ENCODE peak calls at places on chromosome 22, in four cellular contexts. One of them, this sample, is unnamed.

GRCh38 chr22:19710020-19710768 is 4.1 kb upstream of the SEPTIN5 start:
- DNase-seq in WTC11: no peak
- DNase-seq in choroid plexus epithelial cell: no peak
- DNase-seq in mammary epithelial cell: no peak
- DNase-seq in this sample: no peak

GRCh38 chr22:22877523-22878210 is 9.9 kb upstream of the IGLL5 start:
- DNase-seq in mammary epithelial cell: peak
- DNase-seq in WTC11: peak
- DNase-seq in choroid plexus epithelial cell: peak
- DNase-seq in this sample: peak

GRCh38 chr22:42313804-42314581 is 43.5 kb upstream of the TCF20 start:
- DNase-seq in WTC11: peak
- DNase-seq in choroid plexus epithelial cell: peak
- DNase-seq in mammary epithelial cell: peak
- DNase-seq in this sample: peak

GRCh38 chr22:41534219-41534618 is 10.1 kb downstream of the POLR3H start:
- DNase-seq in choroid plexus epithelial cell: no peak
- DNase-seq in mammary epithelial cell: no peak
- DNase-seq in WTC11: no peak
- DNase-seq in this sample: no peak

GRCh38 chr22:35313311-35314121 is 13.8 kb downstream of the TOM1 start:
- DNase-seq in mammary epithelial cell: peak
- DNase-seq in choroid plexus epithelial cell: peak
- DNase-seq in WTC11: no peak
- DNase-seq in this sample: peak

GRCh38 chr22:46233231-46233630 is 16.9 kb downstream of the CDPF1 start:
- DNase-seq in WTC11: no peak
- DNase-seq in mammary epithelial cell: peak
- DNase-seq in choroid plexus epithelial cell: peak
- DNase-seq in this sample: no peak

GRCh38 chr22:50227588-50228215 is 17.1 kb downstream of the TUBGCP6 start:
- DNase-seq in choroid plexus epithelial cell: no peak
- DNase-seq in WTC11: no peak
- DNase-seq in mammary epithelial cell: no peak
- DNase-seq in this sample: no peak

GRCh38 chr22:35150163-35151107 is 84.5 kb downstream of the ISX start:
- DNase-seq in WTC11: peak
- DNase-seq in mammary epithelial cell: peak
- DNase-seq in choroid plexus epithelial cell: peak
- DNase-seq in this sample: peak

GRCh38 chr22:45578524-45579147 is 76.0 kb downstream of the FBLN1 start:
- DNase-seq in WTC11: no peak
- DNase-seq in mammary epithelial cell: no peak
- DNase-seq in choroid plexus epithelial cell: no peak
- DNase-seq in this sample: no peak

GRCh38 chr22:35352214-35353111 is 28.4 kb upstream of the HMOX1 start:
- DNase-seq in mammary epithelial cell: no peak
- DNase-seq in WTC11: peak
- DNase-seq in choroid plexus epithelial cell: no peak
- DNase-seq in this sample: peak

GRCh38 chr22:30017375-30017774 is 62.9 kb upstream of the HORMAD2 start:
- DNase-seq in choroid plexus epithelial cell: peak
- DNase-seq in WTC11: no peak
- DNase-seq in mammary epithelial cell: no peak
- DNase-seq in this sample: no peak

GRCh38 chr22:23431337-23432072 is 148.6 kb downstream of the IGLL1 start:
- DNase-seq in choroid plexus epithelial cell: peak
- DNase-seq in mammary epithelial cell: no peak
- DNase-seq in WTC11: no peak
- DNase-seq in this sample: peak

GRCh38 chr22:17411213-17411612 is 42.0 kb downstream of the CECR2 start:
- DNase-seq in mammary epithelial cell: no peak
- DNase-seq in choroid plexus epithelial cell: peak
- DNase-seq in WTC11: no peak
- DNase-seq in this sample: no peak

GRCh38 chr22:43829904-43830851 is 18.1 kb upstream of the EFCAB6 start:
- DNase-seq in choroid plexus epithelial cell: peak
- DNase-seq in mammary epithelial cell: no peak
- DNase-seq in WTC11: no peak
- DNase-seq in this sample: no peak

GRCh38 chr22:48577014-48577690 is 1250.5 kb downstream of the BRD1 start:
- DNase-seq in choroid plexus epithelial cell: no peak
- DNase-seq in WTC11: peak
- DNase-seq in mammary epithelial cell: no peak
- DNase-seq in this sample: peak
- TF ChIP-seq CTCF in choroid plexus epithelial cell: no peak
- TF ChIP-seq CTCF in WTC11: peak
- TF ChIP-seq CTCF in mammary epithelial cell: no peak
- TF ChIP-seq CTCF in this sample: peak

DNA sequence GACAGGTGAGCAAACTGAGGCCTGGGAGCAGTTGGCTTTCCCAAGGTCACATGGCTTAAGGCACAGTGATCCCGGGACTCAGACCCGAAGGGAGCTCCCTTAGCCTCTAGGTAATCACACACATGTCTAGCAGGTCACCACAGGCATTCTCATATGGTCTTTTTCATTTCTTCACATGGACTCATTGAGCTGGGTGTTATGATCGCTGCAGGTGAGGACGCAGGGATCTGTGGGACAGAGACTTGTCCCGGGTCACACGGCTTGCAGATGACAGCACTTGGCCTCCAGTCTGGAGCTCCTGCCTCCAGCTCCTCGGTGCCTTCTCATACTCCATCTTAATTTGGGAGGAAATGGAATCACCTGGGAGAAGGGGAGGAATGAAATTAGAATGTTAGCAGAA is 23.6 kb upstream of the CACNG2 start:
- DNase-seq in choroid plexus epithelial cell: no peak
- DNase-seq in mammary epithelial cell: no peak
- DNase-seq in WTC11: no peak
- DNase-seq in this sample: no peak
- TF ChIP-seq CTCF in choroid plexus epithelial cell: no peak
- TF ChIP-seq CTCF in mammary epithelial cell: no peak
- TF ChIP-seq CTCF in WTC11: no peak
- TF ChIP-seq CTCF in this sample: no peak

GRCh38 chr22:38724926-38725571 is 19.3 kb downstream of the GTPBP1 start:
- DNase-seq in choroid plexus epithelial cell: peak
- DNase-seq in WTC11: no peak
- DNase-seq in mammary epithelial cell: peak
- DNase-seq in this sample: no peak
- TF ChIP-seq CTCF in choroid plexus epithelial cell: peak
- TF ChIP-seq CTCF in WTC11: peak
- TF ChIP-seq CTCF in mammary epithelial cell: peak
- TF ChIP-seq CTCF in this sample: peak

GRCh38 chr22:21450320-21450831 is 16.8 kb upstream of the TMEM191C start:
- DNase-seq in WTC11: peak
- DNase-seq in mammary epithelial cell: no peak
- DNase-seq in choroid plexus epithelial cell: no peak
- DNase-seq in this sample: no peak
- TF ChIP-seq CTCF in WTC11: no peak
- TF ChIP-seq CTCF in mammary epithelial cell: no peak
- TF ChIP-seq CTCF in choroid plexus epithelial cell: no peak
- TF ChIP-seq CTCF in this sample: peak

DNA sequence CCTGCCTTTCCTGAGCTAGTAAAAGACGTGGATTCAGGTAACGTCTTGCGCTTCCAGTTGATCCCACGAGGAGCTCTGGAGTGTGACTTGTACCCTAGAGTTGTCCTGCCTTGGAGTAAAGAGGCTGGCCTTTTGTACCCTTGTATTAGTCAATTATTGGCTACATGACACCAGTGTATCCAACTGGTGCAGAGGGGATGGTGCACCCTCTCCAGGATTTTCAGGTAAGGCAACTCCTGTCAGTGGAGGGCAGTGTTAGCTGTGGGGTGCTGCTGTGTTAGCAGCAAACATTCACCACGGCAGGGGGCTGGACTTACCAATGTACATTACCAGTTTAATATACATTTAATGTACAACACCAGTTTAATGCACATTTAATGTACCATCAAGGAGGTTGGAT is 233.5 kb downstream of the MIAT start:
- DNase-seq in choroid plexus epithelial cell: no peak
- DNase-seq in WTC11: no peak
- DNase-seq in mammary epithelial cell: no peak
- DNase-seq in this sample: peak
- TF ChIP-seq CTCF in choroid plexus epithelial cell: peak
- TF ChIP-seq CTCF in WTC11: no peak
- TF ChIP-seq CTCF in mammary epithelial cell: no peak
- TF ChIP-seq CTCF in this sample: peak

This sample was measured in WERI-Rb-1.